ENCODE peak calls at places on chromosomes 5 and 9, in four cellular contexts. One of them, this sample, is unnamed.

GRCh38 chr5:43602456-43602817 is 543 bp upstream of the NNT start:
- DNase-seq in stromal cell of bone marrow: no peak
- DNase-seq in cardiac septum: peak; percentile 75
- DNase-seq in NAMALWA: peak; percentile 71
- DNase-seq in this sample: no peak

GRCh38 chr5:164206196-164206595 is 700.8 kb downstream of the MAT2B start:
- DNase-seq in NAMALWA: no peak
- DNase-seq in stromal cell of bone marrow: no peak
- DNase-seq in cardiac septum: no peak
- DNase-seq in this sample: no peak

GRCh38 chr5:43315697-43316096 is 2.5 kb upstream of the HMGCS1 start:
- DNase-seq in cardiac septum: no peak
- DNase-seq in stromal cell of bone marrow: no peak
- DNase-seq in NAMALWA: no peak
- DNase-seq in this sample: no peak

GRCh38 chr9:71210326-71210725 is 88.9 kb upstream of the TRPM3 start:
- DNase-seq in stromal cell of bone marrow: no peak
- DNase-seq in cardiac septum: no peak
- DNase-seq in NAMALWA: no peak
- DNase-seq in this sample: no peak

GRCh38 chr9:126894052-126894603 is 20.5 kb upstream of the RALGPS1 start:
- DNase-seq in cardiac septum: peak; percentile 43
- DNase-seq in stromal cell of bone marrow: no peak
- DNase-seq in NAMALWA: no peak
- DNase-seq in this sample: no peak

GRCh38 chr5:67355135-67355729 is 158.6 kb upstream of the CD180 start:
- DNase-seq in stromal cell of bone marrow: no peak
- DNase-seq in NAMALWA: peak; percentile 2
- DNase-seq in cardiac septum: no peak
- DNase-seq in this sample: no peak

GRCh38 chr5:124746252-124746915 is at the start of gene ZNF608:
- DNase-seq in cardiac septum: no peak
- DNase-seq in stromal cell of bone marrow: no peak
- DNase-seq in NAMALWA: peak; percentile 63
- DNase-seq in this sample: no peak

GRCh38 chr9:37157978-37158377 is 37.6 kb downstream of the ZCCHC7 start:
- DNase-seq in cardiac septum: no peak
- DNase-seq in stromal cell of bone marrow: no peak
- DNase-seq in NAMALWA: no peak
- DNase-seq in this sample: no peak

GRCh38 chr9:92807757-92808725 is 43.4 kb upstream of the BICD2 start:
- DNase-seq in cardiac septum: no peak
- DNase-seq in stromal cell of bone marrow: no peak
- DNase-seq in NAMALWA: no peak
- DNase-seq in this sample: no peak

GRCh38 chr5:89728750-89729149 is 680.8 kb downstream of the CETN3 start:
- DNase-seq in cardiac septum: no peak
- DNase-seq in stromal cell of bone marrow: peak; percentile 58
- DNase-seq in NAMALWA: no peak
- DNase-seq in this sample: no peak

GRCh38 chr5:34040411-34040810 is 2.6 kb downstream of the C1QTNF3 start:
- DNase-seq in stromal cell of bone marrow: no peak
- DNase-seq in cardiac septum: no peak
- DNase-seq in NAMALWA: no peak
- DNase-seq in this sample: no peak

GRCh38 chr9:127546125-127546832 is 65.8 kb upstream of the STXBP1 start:
- DNase-seq in NAMALWA: no peak
- DNase-seq in stromal cell of bone marrow: no peak
- DNase-seq in cardiac septum: no peak
- DNase-seq in this sample: no peak

GRCh38 chr5:56161927-56162326 is 71.2 kb downstream of the ANKRD55 start:
- DNase-seq in NAMALWA: no peak
- DNase-seq in cardiac septum: no peak
- DNase-seq in stromal cell of bone marrow: no peak
- DNase-seq in this sample: no peak

GRCh38 chr9:111375817-111376564 is 46.0 kb upstream of the OR2K2 start:
- DNase-seq in NAMALWA: no peak
- DNase-seq in cardiac septum: no peak
- DNase-seq in stromal cell of bone marrow: no peak
- DNase-seq in this sample: no peak

GRCh38 chr5:132490484-132491367 is at the start of gene IRF1:
- DNase-seq in NAMALWA: peak; percentile 96
- DNase-seq in cardiac septum: peak; percentile 99
- DNase-seq in stromal cell of bone marrow: peak; percentile 96
- DNase-seq in this sample: peak; percentile 91

GRCh38 chr5:169429044-169429443 is 128.1 kb upstream of the SLIT3 start:
- DNase-seq in cardiac septum: no peak
- DNase-seq in stromal cell of bone marrow: no peak
- DNase-seq in NAMALWA: no peak
- DNase-seq in this sample: no peak

GRCh38 chr5:179380211-179381035 is 35.2 kb upstream of the ADAMTS2 start:
- DNase-seq in cardiac septum: no peak
- DNase-seq in NAMALWA: no peak
- DNase-seq in stromal cell of bone marrow: no peak
- DNase-seq in this sample: no peak

GRCh38 chr9:105299190-105299854 is 54.9 kb downstream of the SLC44A1 start:
- DNase-seq in cardiac septum: no peak
- DNase-seq in NAMALWA: no peak
- DNase-seq in stromal cell of bone marrow: peak; percentile 97
- DNase-seq in this sample: no peak

GRCh38 chr9:133151041-133151440 is 12.7 kb downstream of the GBGT1 start:
- DNase-seq in cardiac septum: no peak
- DNase-seq in stromal cell of bone marrow: no peak
- DNase-seq in NAMALWA: no peak
- DNase-seq in this sample: no peak

GRCh38 chr5:42985129-42986037 is 54.7 kb downstream of the ANXA2R start:
- DNase-seq in cardiac septum: no peak
- DNase-seq in stromal cell of bone marrow: peak; percentile 79
- DNase-seq in NAMALWA: no peak
- DNase-seq in this sample: no peak

GRCh38 chr9:123637940-123638634 is 282.1 kb downstream of the CRB2 start:
- DNase-seq in cardiac septum: no peak
- DNase-seq in NAMALWA: peak; percentile 37
- DNase-seq in stromal cell of bone marrow: no peak
- DNase-seq in this sample: no peak

GRCh38 chr9:129312731-129313130 is 134.7 kb upstream of the IER5L start:
- DNase-seq in stromal cell of bone marrow: no peak
- DNase-seq in NAMALWA: no peak
- DNase-seq in cardiac septum: peak; percentile 35
- DNase-seq in this sample: peak; percentile 9

GRCh38 chr9:89597711-89598707 is 6.8 kb upstream of the GADD45G start:
- DNase-seq in NAMALWA: peak; percentile 84
- DNase-seq in cardiac septum: peak; percentile 58
- DNase-seq in stromal cell of bone marrow: peak; percentile 32
- DNase-seq in this sample: no peak

GRCh38 chr5:169626779-169627178 is 10.3 kb upstream of the DOCK2 start:
- DNase-seq in NAMALWA: no peak
- DNase-seq in stromal cell of bone marrow: peak; percentile 96
- DNase-seq in cardiac septum: no peak
- DNase-seq in this sample: no peak

GRCh38 chr9:35940474-35941467 is 17.2 kb downstream of the OR2S2 start:
- DNase-seq in cardiac septum: no peak
- DNase-seq in stromal cell of bone marrow: no peak
- DNase-seq in NAMALWA: no peak
- DNase-seq in this sample: no peak

GRCh38 chr9:37292896-37293295 is 129.6 kb upstream of the GRHPR start:
- DNase-seq in stromal cell of bone marrow: no peak
- DNase-seq in cardiac septum: no peak
- DNase-seq in NAMALWA: peak; percentile 38
- DNase-seq in this sample: no peak

GRCh38 chr5:13606051-13606450 is 338.4 kb downstream of the DNAH5 start:
- DNase-seq in NAMALWA: no peak
- DNase-seq in stromal cell of bone marrow: no peak
- DNase-seq in cardiac septum: no peak
- DNase-seq in this sample: no peak

GRCh38 chr5:147234098-147234824 is 565 bp upstream of the STK32A start:
- DNase-seq in stromal cell of bone marrow: no peak
- DNase-seq in NAMALWA: no peak
- DNase-seq in cardiac septum: no peak
- DNase-seq in this sample: no peak

GRCh38 chr9:134607971-134608370 is 33.6 kb upstream of the COL5A1 start:
- DNase-seq in cardiac septum: no peak
- DNase-seq in NAMALWA: no peak
- DNase-seq in stromal cell of bone marrow: no peak
- DNase-seq in this sample: no peak

GRCh38 chr9:135214706-135215105 is 127.2 kb downstream of the OLFM1 start:
- DNase-seq in cardiac septum: peak; percentile 4
- DNase-seq in stromal cell of bone marrow: no peak
- DNase-seq in NAMALWA: no peak
- DNase-seq in this sample: no peak

GRCh38 chr9:29209748-29210276 is 1636.5 kb upstream of the C9orf72 start:
- DNase-seq in NAMALWA: no peak
- DNase-seq in stromal cell of bone marrow: no peak
- DNase-seq in cardiac septum: no peak
- DNase-seq in this sample: no peak

GRCh38 chr5:53291528-53291927 is 182.0 kb upstream of the MOCS2 start:
- DNase-seq in cardiac septum: no peak
- DNase-seq in stromal cell of bone marrow: peak; percentile 20
- DNase-seq in NAMALWA: no peak
- DNase-seq in this sample: no peak

GRCh38 chr5:123422433-123423277 is 548 bp downstream of the CEP120 start:
- DNase-seq in stromal cell of bone marrow: peak; percentile 11
- DNase-seq in cardiac septum: peak; percentile 78
- DNase-seq in NAMALWA: peak; percentile 54
- DNase-seq in this sample: no peak

This sample was measured in omental fat pad.